ENCODE peak calls at places on chromosomes 16 and 17, in ten cellular contexts. F, V, H, J, B, R, O, C, W and M are unnamed samples.

GRCh38 chr16:49734330-49734729 is 121.6 kb downstream of the ZNF423 start:
- DNase-seq in F (no peak), V (no peak), H (no peak), J (no peak), B (peak; percentile 18), R (no peak), O (no peak), C (peak; percentile 47), W (no peak), M (no peak)

GRCh38 chr17:17561408-17562144 is 29.9 kb downstream of the PEMT start:
- DNase-seq in F (peak; percentile 86), V (peak; percentile 94), H (no peak), J (no peak), B (no peak), R (peak; percentile 84), O (no peak), C (peak; percentile 79), W (no peak), M (peak; percentile 73)

GRCh38 chr17:6752068-6752909 is 3.6 kb upstream of the XAF1 start:
- DNase-seq in F (no peak), V (peak; percentile 28), H (peak; percentile 50), J (no peak), B (peak; percentile 49), R (no peak), O (peak; percentile 51), C (peak; percentile 48), W (peak; percentile 30), M (peak; percentile 86)

GRCh38 chr16:77951788-77952187 is 70.6 kb upstream of the CLEC3A start:
- DNase-seq in F (no peak), V (no peak), H (no peak), J (peak; percentile 50), B (no peak), R (no peak), O (peak; percentile 67), C (no peak), W (peak; percentile 7), M (no peak)

GRCh38 chr16:19188406-19188805 is 20.4 kb downstream of the SYT17 start:
- DNase-seq in F (no peak), V (no peak), H (no peak), J (no peak), B (no peak), R (no peak), O (no peak), C (no peak), W (no peak), M (no peak)

GRCh38 chr17:59754547-59754946 is 47.1 kb downstream of the VMP1 start:
- DNase-seq in F (no peak), V (no peak), H (no peak), J (no peak), B (no peak), R (no peak), O (no peak), C (no peak), W (peak; percentile 84), M (no peak)

GRCh38 chr16:66844009-66844341 is 239 bp upstream of the CA7 start:
- DNase-seq in F (no peak), V (no peak), H (no peak), J (peak; percentile 61), B (no peak), R (no peak), O (no peak), C (no peak), W (no peak), M (no peak)

GRCh38 chr17:74408830-74409229 is 23.1 kb upstream of the GPRC5C start:
- DNase-seq in F (no peak), V (no peak), H (no peak), J (no peak), B (no peak), R (no peak), O (no peak), C (no peak), W (no peak), M (no peak)

GRCh38 chr16:68259421-68259820 is 4.9 kb upstream of the SLC7A6 start:
- DNase-seq in F (no peak), V (no peak), H (no peak), J (no peak), B (no peak), R (no peak), O (no peak), C (no peak), W (no peak), M (no peak)

GRCh38 chr16:67708368-67708771 is 10.7 kb downstream of the GFOD2 start:
- DNase-seq in F (no peak), V (no peak), H (no peak), J (no peak), B (no peak), R (no peak), O (no peak), C (peak; percentile 33), W (no peak), M (no peak)

GRCh38 chr17:80987941-80988461 is 3.6 kb upstream of the CHMP6 start:
- DNase-seq in F (no peak), V (peak; percentile 19), H (peak; percentile 14), J (no peak), B (peak; percentile 7), R (no peak), O (peak; percentile 65), C (no peak), W (no peak), M (no peak)

GRCh38 chr16:56116577-56116964 is 74.7 kb upstream of the GNAO1 start:
- DNase-seq in F (no peak), V (no peak), H (no peak), J (peak; percentile 74), B (no peak), R (no peak), O (no peak), C (no peak), W (no peak), M (no peak)

DNA sequence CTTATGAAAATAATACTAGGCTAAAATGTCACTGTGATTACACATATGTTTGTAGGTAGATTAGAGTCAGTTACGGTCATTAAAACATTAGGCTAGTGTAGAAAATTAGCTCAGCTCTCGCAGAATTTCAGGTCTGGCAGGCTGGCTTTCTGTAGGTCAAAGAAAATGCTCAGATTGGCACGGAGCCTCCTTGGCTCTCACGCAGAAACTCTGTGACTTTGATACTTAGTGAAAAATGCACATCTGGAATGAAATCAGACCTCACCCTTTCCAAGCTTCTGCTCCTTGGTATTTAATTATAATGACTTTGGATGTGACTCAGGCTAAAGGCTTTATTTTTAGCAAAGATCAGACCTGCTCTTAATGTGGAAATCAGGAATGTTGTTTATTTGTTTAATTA is 163.9 kb downstream of the HS3ST3B1 start:
- DNase-seq in F (no peak), V (no peak), H (no peak), J (no peak), B (no peak), R (no peak), O (no peak), C (no peak), W (no peak), M (no peak)
- H3K9me3 ChIP-seq in F (peaks cover 1% of the 10 kb centered on the region), V (no peaks in the 10 kb centered on the region), H (no peaks in the 10 kb centered on the region), J (no peaks in the 10 kb centered on the region), B (no peaks in the 10 kb centered on the region), R (no peaks in the 10 kb centered on the region), O (peaks cover 30% of the 10 kb centered on the region), C (no peaks in the 10 kb centered on the region), W (peaks cover 14% of the 10 kb centered on the region), M (no peaks in the 10 kb centered on the region)

DNA sequence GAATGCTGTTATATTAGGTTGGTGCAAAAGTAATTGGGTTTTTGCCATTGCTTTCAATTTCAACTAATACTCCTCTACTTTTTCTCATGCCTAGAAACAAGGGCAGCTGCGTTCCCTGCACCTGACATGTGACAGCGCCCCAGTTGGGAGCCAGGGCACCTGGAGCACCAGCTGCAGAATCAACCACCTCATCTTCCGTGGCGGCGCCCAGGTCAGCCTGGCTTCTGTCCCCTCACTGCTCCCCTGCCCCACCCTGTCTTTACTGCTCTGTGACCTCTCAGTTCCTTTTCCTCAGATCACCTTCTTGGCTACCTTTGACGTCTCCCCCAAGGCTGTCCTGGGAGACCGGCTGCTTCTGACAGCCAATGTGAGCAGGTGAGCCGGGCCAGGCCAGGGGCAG is 16.4 kb upstream of the ITGAD start:
- DNase-seq in F (peak; percentile 43), V (peak; percentile 67), H (no peak), J (no peak), B (no peak), R (no peak), O (no peak), C (no peak), W (no peak), M (no peak)
- H3K27ac ChIP-seq in F (no peak overlapping the region), V (peak overlapping the region; percentile 58), H (no peak overlapping the region), J (no peak overlapping the region), B (no peak overlapping the region), R (peak overlapping the region; percentile 59), O (no peak overlapping the region), C (no peak overlapping the region), W (no peak overlapping the region), M (no peak overlapping the region)

GRCh38 chr17:8922923-8923322 is 42.6 kb downstream of the PIK3R5 start:
- DNase-seq in F (no peak), V (no peak), H (no peak), J (no peak), B (no peak), R (no peak), O (peak; percentile 21), C (no peak), W (no peak), M (no peak)

GRCh38 chr17:8921147-8921546 is 44.4 kb downstream of the PIK3R5 start:
- DNase-seq in F (no peak), V (no peak), H (no peak), J (no peak), B (no peak), R (no peak), O (no peak), C (no peak), W (no peak), M (no peak)

GRCh38 chr17:8922451-8922850 is 43.1 kb downstream of the PIK3R5 start:
- DNase-seq in F (no peak), V (no peak), H (no peak), J (no peak), B (no peak), R (no peak), O (no peak), C (no peak), W (peak; percentile 31), M (no peak)

GRCh38 chr17:8916470-8916869 is 49.0 kb upstream of the PIK3R6 start:
- DNase-seq in F (no peak), V (no peak), H (no peak), J (no peak), B (no peak), R (no peak), O (no peak), C (no peak), W (no peak), M (no peak)

DNA sequence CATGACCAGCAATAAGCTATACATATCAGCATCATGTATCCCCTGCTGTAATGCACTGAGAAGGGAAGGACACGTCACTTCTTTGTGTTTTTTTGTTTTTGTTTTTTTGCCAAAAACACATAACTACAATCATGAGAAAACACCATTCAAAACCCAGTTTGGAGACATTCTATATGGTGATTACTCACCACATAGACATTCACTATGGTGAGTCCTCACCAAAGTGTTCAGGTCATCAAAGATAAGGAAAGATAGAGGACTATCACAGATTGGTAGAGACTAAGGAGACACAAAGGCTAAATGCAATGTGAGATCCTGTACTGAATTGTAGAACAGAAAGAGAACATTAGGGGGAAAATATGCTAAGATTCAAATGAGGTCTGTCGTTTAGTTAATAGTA is 46.7 kb downstream of the PIK3R5 start:
- DNase-seq in F (no peak), V (no peak), H (no peak), J (no peak), B (no peak), R (no peak), O (no peak), C (no peak), W (no peak), M (no peak)
- H3K9me3 ChIP-seq in F (peaks cover 1% of the 10 kb centered on the region), V (no peaks in the 10 kb centered on the region), H (no peaks in the 10 kb centered on the region), J (peaks cover 7% of the 10 kb centered on the region), B (peaks cover 22% of the 10 kb centered on the region), R (no peaks in the 10 kb centered on the region), O (peaks cover 20% of the 10 kb centered on the region), C (peaks cover 18% of the 10 kb centered on the region), W (peaks cover 10% of the 10 kb centered on the region), M (peaks cover 5% of the 10 kb centered on the region)

GRCh38 chr17:8476741-8477140 is 41.1 kb downstream of the NDEL1 start:
- DNase-seq in F (no peak), V (no peak), H (no peak), J (no peak), B (no peak), R (no peak), O (peak; percentile 40), C (no peak), W (no peak), M (no peak)
- H3K27ac ChIP-seq in F (peak overlapping the region; percentile 4), V (no peak overlapping the region), H (no peak overlapping the region), J (no peak overlapping the region), B (no peak overlapping the region), R (no peak overlapping the region), O (no peak overlapping the region), C (no peak overlapping the region), W (no peak overlapping the region), M (no peak overlapping the region)